ENCODE peak calls at places on chromosomes 4 and X, in ten cellular contexts. N is osteocyte, X is HL-60, T is heart right ventricle, I is upper lobe of right lung, U is GM12864, P is endothelial cell, K is HFFc6, A is heart left ventricle, E is esophagus squamous epithelium. G is an unnamed sample.

GRCh38 chrX:42778096-42778495 is at the start of gene PPP1R2C:
- DNase-seq in N (no peak), X (no peak), T (no peak), I (no peak), U (no peak), P (no peak), K (no peak), A (no peak), E (no peak), G (no peak)

GRCh38 chrX:103533428-103534216 is 14.3 kb upstream of the RAB40A start:
- DNase-seq in N (peak; percentile 88), X (peak; percentile 1), T (peak; percentile 56), I (peak; percentile 71), U (peak; percentile 26), P (peak; percentile 71), K (peak; percentile 39), A (peak; percentile 45), E (no peak), G (peak; percentile 17)

GRCh38 chr4:113057891-113058290 is 8.4 kb downstream of the ANK2 start:
- DNase-seq in N (no peak), X (no peak), T (no peak), I (no peak), U (no peak), P (no peak), K (peak; percentile 4), A (no peak), E (no peak), G (no peak)

GRCh38 chr4:132818091-132818490 is 331.0 kb upstream of the PCDH10 start:
- DNase-seq in N (no peak), X (no peak), T (no peak), I (no peak), U (no peak), P (peak; percentile 16), K (no peak), A (no peak), E (no peak), G (no peak)

GRCh38 chr4:78880874-78881492 is 58.3 kb downstream of the PAQR3 start:
- DNase-seq in N (no peak), X (no peak), T (no peak), I (no peak), U (no peak), P (no peak), K (no peak), A (no peak), E (no peak), G (no peak)

GRCh38 chrX:53440631-53441517 is 6.7 kb upstream of the HSD17B10 start:
- DNase-seq in N (no peak), X (peak; percentile 78), T (peak; percentile 18), I (peak; percentile 75), U (no peak), P (peak; percentile 3), K (peak; percentile 9), A (peak; percentile 17), E (peak; percentile 6), G (no peak)

GRCh38 chr4:110202024-110202423 is 3.6 kb upstream of the ELOVL6 start:
- DNase-seq in N (no peak), X (no peak), T (no peak), I (no peak), U (no peak), P (no peak), K (no peak), A (no peak), E (no peak), G (no peak)

GRCh38 chr4:40333921-40334352 is 1.2 kb upstream of the CHRNA9 start:
- DNase-seq in N (no peak), X (no peak), T (no peak), I (no peak), U (no peak), P (no peak), K (peak; percentile 57), A (no peak), E (no peak), G (no peak)

GRCh38 chr4:604131-604530 is 21.2 kb upstream of the PDE6B start:
- DNase-seq in N (no peak), X (no peak), T (no peak), I (no peak), U (no peak), P (no peak), K (no peak), A (no peak), E (no peak), G (no peak)

GRCh38 chr4:185127021-185127925 is 15.8 kb upstream of the SLC25A4 start:
- DNase-seq in N (no peak), X (no peak), T (no peak), I (peak; percentile 76), U (no peak), P (peak; percentile 28), K (no peak), A (no peak), E (no peak), G (peak; percentile 39)

GRCh38 chr4:42280327-42281095 is 116.8 kb upstream of the SHISA3 start:
- DNase-seq in N (no peak), X (peak; percentile 30), T (no peak), I (no peak), U (no peak), P (peak; percentile 30), K (no peak), A (no peak), E (no peak), G (peak; percentile 56)

GRCh38 chrX:102697506-102697905 is 14.7 kb upstream of the GPRASP2 start:
- DNase-seq in N (no peak), X (no peak), T (no peak), I (no peak), U (no peak), P (no peak), K (peak; percentile 4), A (no peak), E (no peak), G (no peak)

GRCh38 chrX:151359931-151360871 is 36.8 kb upstream of the VMA21 start:
- DNase-seq in N (no peak), X (no peak), T (peak; percentile 3), I (peak; percentile 66), U (no peak), P (peak; percentile 64), K (no peak), A (no peak), E (no peak), G (peak; percentile 52)
- TF ChIP-seq CTCF in N (peak; percentile 59), X (peak; percentile 37), T (peak; percentile 68), I (peak; percentile 46), U (peak; percentile 76), P (peak; percentile 22), K (peak; percentile 71), A (peak; percentile 54), E (peak; percentile 56), G (peak; percentile 57)

DNA sequence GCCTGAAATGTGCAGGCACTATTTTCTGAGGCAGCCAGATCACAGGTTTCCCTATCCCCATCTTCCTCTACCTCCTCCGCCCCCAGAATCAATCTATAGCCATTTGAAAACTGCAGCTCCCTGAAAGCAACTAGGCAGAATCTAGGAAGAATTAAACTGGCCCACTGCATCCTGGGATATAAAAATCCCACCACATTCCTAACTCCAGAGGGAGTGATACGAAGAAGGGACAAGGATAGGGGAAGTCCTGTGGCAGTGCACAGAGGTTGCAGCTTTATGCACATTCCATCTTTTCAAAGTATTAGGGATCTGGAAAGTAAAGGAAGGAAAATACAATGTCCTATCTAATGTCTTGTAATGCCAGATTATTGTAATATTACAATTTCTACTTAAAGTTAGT is 18.3 kb upstream of the HERC3 start:
- DNase-seq in N (no peak), X (no peak), T (no peak), I (no peak), U (no peak), P (peak; percentile 5), K (peak; percentile 40), A (no peak), E (no peak), G (no peak)
- TF ChIP-seq CTCF in N (peak; percentile 36), X (no peak), T (no peak), I (peak; percentile 31), U (no peak), P (no peak), K (peak; percentile 60), A (no peak), E (no peak), G (no peak)

DNA sequence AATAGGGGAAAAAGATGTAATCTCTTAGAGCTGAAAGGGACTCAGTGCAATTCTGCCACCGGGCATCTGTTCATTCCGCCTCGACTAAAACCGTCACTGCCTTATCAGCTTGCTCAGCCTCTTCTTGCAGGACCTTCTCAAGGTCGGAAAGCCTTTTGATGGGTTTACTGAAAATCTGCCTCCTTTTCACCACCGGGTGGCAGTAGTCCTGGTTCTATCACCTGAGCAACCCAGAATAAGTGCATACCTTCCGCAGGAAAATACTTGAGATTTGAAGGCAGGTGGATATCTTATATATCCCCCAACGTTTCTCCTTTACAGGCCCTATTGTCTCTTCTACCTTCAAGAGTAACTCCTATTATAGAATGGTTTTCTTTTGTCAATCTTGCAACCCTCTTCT is 103.4 kb upstream of the PAK3 start:
- DNase-seq in N (no peak), X (no peak), T (no peak), I (no peak), U (no peak), P (peak; percentile 12), K (no peak), A (no peak), E (no peak), G (peak; percentile 13)
- TF ChIP-seq CTCF in N (peak; percentile 44), X (peak; percentile 21), T (peak; percentile 48), I (peak; percentile 37), U (peak; percentile 48), P (peak; percentile 55), K (peak; percentile 46), A (peak; percentile 22), E (peak; percentile 43), G (no peak)

GRCh38 chrX:34341258-34341657 is 209.1 kb upstream of the FAM47A start:
- DNase-seq in N (no peak), X (no peak), T (no peak), I (no peak), U (no peak), P (no peak), K (no peak), A (no peak), E (no peak), G (no peak)
- TF ChIP-seq CTCF in N (no peak), X (no peak), T (peak; percentile 8), I (no peak), U (no peak), P (no peak), K (no peak), A (no peak), E (no peak), G (no peak)

DNA sequence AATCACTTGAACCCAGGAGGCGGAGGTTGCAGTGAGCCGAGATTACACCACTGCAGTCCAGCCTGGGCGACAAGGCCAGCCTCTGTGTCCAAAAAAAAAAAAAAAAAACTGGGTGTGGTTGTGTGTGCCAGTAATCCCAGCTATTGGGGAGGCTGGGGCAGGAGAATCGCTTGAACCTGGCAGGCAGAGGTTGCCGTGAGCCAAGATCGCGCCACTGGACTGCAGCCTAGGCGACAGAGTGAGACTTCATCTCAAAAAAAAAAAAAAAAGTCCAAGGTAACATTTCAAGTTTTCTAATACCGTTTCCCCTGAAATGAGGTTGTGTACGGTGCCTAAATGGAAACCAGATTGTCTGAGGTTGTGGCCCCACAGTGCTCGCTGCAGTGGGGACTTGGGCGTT is 35.6 kb downstream of the FAM193A start:
- DNase-seq in N (no peak), X (no peak), T (no peak), I (no peak), U (no peak), P (no peak), K (no peak), A (no peak), E (no peak), G (no peak)
- TF ChIP-seq CTCF in N (no peak), X (no peak), T (no peak), I (no peak), U (no peak), P (no peak), K (no peak), A (no peak), E (no peak), G (no peak)

G was measured in GM10248.